ENCODE peak calls at places on chromosomes 11 and 22, in five cellular contexts. R is CD4-positive, alpha-beta T cell; N is transverse colon; H is kidney epithelial cell; T is RWPE1. M is an unnamed sample.
A peak's percentile ranks its signal among the peaks of the same experiment; 100 is the strongest.

GRCh38 chr11:45982656-45983470 is 60.4 kb downstream of the LARGE2 start:
- DNase-seq in R (no peak), N (no peak), H (peak; percentile 72), T (peak; percentile 75), M (no peak)

GRCh38 chr22:36301384-36301828 is 48.5 kb downstream of the APOL1 start:
- DNase-seq in R (peak; percentile 83), N (peak; percentile 85), H (no peak), T (peak; percentile 35), M (peak; percentile 88)

GRCh38 chr11:121795206-121795605 is 320.8 kb downstream of the BLID start:
- DNase-seq in R (no peak), N (no peak), H (no peak), T (no peak), M (no peak)

GRCh38 chr11:70364745-70365535 is 33.4 kb upstream of the CTTN start:
- DNase-seq in R (peak; percentile 36), N (no peak), H (no peak), T (no peak), M (no peak)

GRCh38 chr22:17972385-17973181 is 51.8 kb downstream of the MICAL3 start:
- DNase-seq in R (no peak), N (no peak), H (no peak), T (peak; percentile 42), M (no peak)

GRCh38 chr11:7595016-7595869 is 78.1 kb downstream of the CYB5R2 start:
- DNase-seq in R (no peak), N (no peak), H (no peak), T (no peak), M (no peak)

GRCh38 chr11:91859666-91860065 is 365.0 kb upstream of the FAT3 start:
- DNase-seq in R (no peak), N (no peak), H (peak; percentile 32), T (peak; percentile 25), M (no peak)

GRCh38 chr11:124240621-124241397 is at the start of gene OR8G1:
- DNase-seq in R (no peak), N (no peak), H (no peak), T (no peak), M (no peak)

GRCh38 chr11:111428113-111428876 is 49.2 kb upstream of the POU2AF1 start:
- DNase-seq in R (no peak), N (no peak), H (no peak), T (no peak), M (no peak)

GRCh38 chr22:20243545-20244249 is 24.4 kb downstream of the RTN4R start:
- DNase-seq in R (peak; percentile 57), N (peak; percentile 49), H (peak; percentile 19), T (peak; percentile 53), M (peak; percentile 76)

GRCh38 chr11:71206186-71206585 is 46.2 kb downstream of the SHANK2 start:
- DNase-seq in R (no peak), N (peak; percentile 33), H (peak; percentile 38), T (no peak), M (no peak)

GRCh38 chr11:125165664-125166346 is 1.3 kb downstream of the PKNOX2 start:
- DNase-seq in R (no peak), N (no peak), H (no peak), T (peak; percentile 8), M (peak; percentile 64)

GRCh38 chr22:26610072-26610958 is 7.5 kb downstream of the CRYBB1 start:
- DNase-seq in R (peak; percentile 9), N (peak; percentile 75), H (no peak), T (peak; percentile 43), M (peak; percentile 89)

GRCh38 chr11:108733479-108734116 is 68.7 kb downstream of the DDX10 start:
- DNase-seq in R (no peak), N (no peak), H (no peak), T (peak; percentile 16), M (peak; percentile 38)

GRCh38 chr22:27583930-27584329 is 217.6 kb downstream of the MN1 start:
- DNase-seq in R (no peak), N (no peak), H (no peak), T (no peak), M (no peak)

GRCh38 chr11:124310746-124311145 is 3.0 kb downstream of the OR8D1 start:
- DNase-seq in R (no peak), N (no peak), H (no peak), T (no peak), M (no peak)

GRCh38 chr11:2415601-2416380 is 15.2 kb downstream of the TSSC4 start:
- DNase-seq in R (no peak), N (no peak), H (no peak), T (no peak), M (no peak)
- TF ChIP-seq CTCF in R (no peak), N (no peak), H (no peak), T (no peak), M (no peak)

GRCh38 chr11:78350646-78351165 is 66.9 kb downstream of the GAB2 start:
- DNase-seq in R (no peak), N (no peak), H (no peak), T (no peak), M (no peak)
- TF ChIP-seq CTCF in R (no peak), N (no peak), H (no peak), T (no peak), M (no peak)

DNA sequence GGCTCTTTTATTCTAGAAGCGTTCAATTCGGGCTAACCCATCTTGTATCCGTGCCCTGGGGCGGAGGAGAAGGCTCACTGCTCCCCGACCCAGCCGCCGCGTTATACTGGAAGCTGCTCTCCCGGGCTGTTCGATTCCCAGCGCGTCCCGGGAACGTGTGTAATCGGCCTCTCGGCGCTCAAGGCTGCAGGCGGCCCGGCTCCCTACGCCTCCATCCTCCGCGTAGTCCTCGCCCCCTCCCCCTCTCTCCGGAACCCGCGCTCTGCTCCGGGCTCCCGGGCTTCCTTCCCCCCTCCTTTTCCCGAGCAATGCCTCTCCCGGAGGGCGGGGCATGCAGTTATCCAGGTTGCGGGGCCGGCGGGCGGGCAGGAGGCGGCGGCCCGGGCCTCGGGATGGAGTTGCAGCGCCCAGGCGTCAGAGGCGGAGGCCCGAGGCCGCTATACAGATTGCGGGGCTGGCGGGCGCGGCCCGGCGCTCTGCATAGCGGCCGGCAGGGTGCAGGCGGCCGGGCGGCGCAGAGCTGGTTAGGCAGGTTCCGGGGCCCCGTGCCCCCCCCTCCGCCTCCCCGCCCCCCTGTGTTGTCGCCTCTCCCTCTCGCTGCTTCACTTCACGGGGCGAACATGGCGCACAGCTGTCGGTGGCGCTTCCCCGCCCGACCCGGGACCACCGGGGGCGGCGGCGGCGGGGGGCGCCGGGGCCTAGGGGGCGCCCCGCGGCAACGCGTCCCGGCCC is at the start of gene KMT2A:
- DNase-seq in R (peak; percentile 93), N (peak; percentile 98), H (peak; percentile 52), T (peak; percentile 93), M (peak; percentile 94)
- TF ChIP-seq CTCF in R (no peak), N (peak; percentile 14), H (no peak), T (no peak), M (peak; percentile 99)

DNA sequence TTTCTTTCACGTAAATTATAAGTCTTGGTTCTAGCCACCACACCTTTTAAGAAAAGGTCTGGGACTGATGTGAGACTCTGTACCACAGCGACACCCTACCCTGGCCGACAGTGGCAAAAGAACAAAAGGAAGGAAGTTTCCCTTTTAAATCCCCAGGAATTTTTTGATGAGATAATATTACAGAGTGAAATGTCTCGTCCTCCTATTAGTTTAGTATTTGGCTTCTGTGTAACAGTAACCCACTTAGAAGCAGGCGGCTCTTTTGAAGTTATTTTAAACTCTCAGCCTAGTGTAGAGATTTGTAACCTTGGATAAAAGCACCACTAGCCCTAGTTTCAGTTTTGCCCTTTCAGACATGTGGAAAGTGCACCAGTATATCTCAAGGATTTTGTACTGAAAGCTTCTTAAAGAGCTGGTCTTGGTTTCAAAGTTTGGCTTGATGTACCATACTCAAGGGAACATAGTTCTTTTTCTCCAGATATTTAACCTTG is 84.1 kb downstream of the C22orf31 start:
- DNase-seq in R (no peak), N (no peak), H (no peak), T (no peak), M (no peak)
- TF ChIP-seq CTCF in R (no peak), N (no peak), H (peak; percentile 11), T (no peak), M (no peak)

DNA sequence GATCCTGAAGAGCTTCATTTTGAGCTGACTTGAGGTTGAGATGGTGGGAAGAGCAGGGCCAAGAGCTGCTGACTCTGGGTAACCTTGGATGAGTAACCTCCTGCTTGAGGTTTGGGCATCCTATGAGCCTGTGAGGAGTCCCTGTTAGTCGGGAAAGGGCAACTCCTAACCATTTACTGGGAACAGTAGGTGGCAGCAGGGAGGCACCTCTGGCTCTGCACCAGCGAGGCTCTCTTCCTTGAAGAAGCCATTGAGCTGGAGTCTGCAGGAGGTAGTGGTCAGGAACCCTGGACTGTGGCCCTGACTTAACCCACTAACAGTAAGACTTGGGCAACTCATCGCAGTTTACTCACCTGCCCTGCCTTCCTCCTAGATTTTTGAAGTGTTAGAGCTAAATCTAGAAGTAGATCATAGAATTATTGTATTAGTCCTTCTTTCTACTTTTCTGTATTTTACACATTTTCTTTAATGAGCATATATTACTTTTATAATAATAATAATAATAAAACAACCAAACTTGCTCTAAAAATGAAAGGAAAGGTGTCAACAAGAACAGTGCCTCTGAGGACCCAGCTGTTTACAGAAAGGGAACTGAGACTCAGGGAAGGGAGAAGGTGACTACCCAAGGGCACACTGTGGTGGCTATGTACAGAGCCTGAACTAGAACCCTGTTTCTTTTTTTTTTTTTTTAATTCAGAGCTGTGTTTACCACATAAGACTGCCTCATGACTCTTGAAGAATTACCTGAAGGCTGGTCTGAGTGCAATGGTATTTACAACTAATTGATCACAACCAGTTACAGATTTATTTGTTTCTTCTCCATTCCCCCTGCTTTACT is 47.5 kb downstream of the MEI1 start:
- DNase-seq in R (peak; percentile 55), N (peak; percentile 77), H (peak; percentile 79), T (peak; percentile 50), M (peak; percentile 60)
- TF ChIP-seq CTCF in R (peak; percentile 81), N (peak; percentile 73), H (peak; percentile 86), T (peak; percentile 75), M (peak; percentile 75)

M was measured in GM13976.